ENCODE peak calls at places on chromosomes 6 and 20, in four cellular contexts. V is left colon, L is GM23338, S is NCI-H1417. J is an unnamed sample.

GRCh38 chr20:23145281-23145700 is 59.2 kb upstream of the CD93 start:
- DNase-seq in L (no peak), S (no peak), V (no peak), J (peak; percentile 84)

GRCh38 chr6:85193339-85193738 is 256.5 kb upstream of the NT5E start:
- DNase-seq in L (no peak), S (no peak), V (no peak), J (no peak)

GRCh38 chr20:48595495-48596475 is 232.0 kb downstream of the PREX1 start:
- DNase-seq in L (no peak), S (no peak), V (peak; percentile 54), J (no peak)

GRCh38 chr6:29955783-29956182 is 13.5 kb downstream of the HLA-A start:
- DNase-seq in V (no peak), L (no peak), S (no peak), J (no peak)

GRCh38 chr6:73263570-73263909 is 544 bp upstream of the KHDC1 start:
- DNase-seq in V (no peak), L (no peak), S (peak; percentile 62), J (no peak)

GRCh38 chr6:11120273-11121005 is 8.9 kb upstream of the ERVFRD-1 start:
- DNase-seq in L (no peak), S (peak; percentile 18), V (no peak), J (peak; percentile 57)

GRCh38 chr20:39458452-39458851 is 496.3 kb downstream of the DHX35 start:
- DNase-seq in L (no peak), S (no peak), V (no peak), J (no peak)

GRCh38 chr20:33477386-33478234 is 12.3 kb upstream of the CBFA2T2 start:
- DNase-seq in S (peak; percentile 90), V (peak; percentile 70), L (peak; percentile 54), J (no peak)

GRCh38 chr6:169863710-169864109 is 112.3 kb downstream of the ERMARD start:
- DNase-seq in V (no peak), L (no peak), S (peak; percentile 47), J (no peak)

GRCh38 chr20:40262219-40262618 is 426.8 kb downstream of the MAFB start:
- DNase-seq in L (no peak), S (no peak), V (no peak), J (no peak)

GRCh38 chr6:166629628-166630027 is 2.6 kb upstream of the RPS6KA2 start:
- DNase-seq in L (no peak), S (no peak), V (no peak), J (no peak)

GRCh38 chr6:144161970-144162369 is 11.7 kb downstream of the STX11 start:
- DNase-seq in V (no peak), L (no peak), S (no peak), J (no peak)

GRCh38 chr6:22036267-22036666 is 260.6 kb downstream of the PRL start:
- DNase-seq in V (no peak), S (peak; percentile 90), L (peak; percentile 81), J (no peak)

GRCh38 chr20:24699321-24700165 is 230.1 kb downstream of the SYNDIG1 start:
- DNase-seq in V (no peak), L (no peak), S (no peak), J (no peak)

GRCh38 chr20:58850693-58851174 is at the start of gene GNAS-AS1:
- DNase-seq in S (no peak), L (peak; percentile 95), V (peak; percentile 72), J (peak; percentile 64)

GRCh38 chr6:116705917-116706316 is 24.9 kb downstream of the KPNA5 start:
- DNase-seq in S (no peak), V (no peak), L (no peak), J (no peak)

GRCh38 chr6:9806195-9806594 is 608.7 kb downstream of the TFAP2A start:
- DNase-seq in L (no peak), V (no peak), S (no peak), J (no peak)

GRCh38 chr6:45988635-45989034 is 27.0 kb downstream of the CLIC5 start:
- DNase-seq in V (no peak), L (peak; percentile 24), S (no peak), J (no peak)

GRCh38 chr6:5764401-5764955 is 242.2 kb downstream of the NRN1 start:
- DNase-seq in V (no peak), S (no peak), L (no peak), J (no peak)

GRCh38 chr6:136528477-136528876 is 21.7 kb downstream of the MAP7 start:
- DNase-seq in L (no peak), V (no peak), S (peak; percentile 23), J (no peak)

GRCh38 chr6:34484899-34485298 is 19.0 kb downstream of the PACSIN1 start:
- DNase-seq in L (no peak), S (peak; percentile 97), V (no peak), J (no peak)

GRCh38 chr6:89242574-89243330 is 25.6 kb upstream of the GABRR1 start:
- DNase-seq in V (no peak), S (peak; percentile 75), L (peak; percentile 57), J (peak; percentile 44)

GRCh38 chr6:52385074-52385473 is 23.1 kb downstream of the PAQR8 start:
- DNase-seq in V (no peak), S (no peak), L (no peak), J (no peak)

GRCh38 chr20:62043131-62043914 is 22.4 kb downstream of the TAF4 start:
- DNase-seq in L (no peak), V (no peak), S (no peak), J (no peak)

GRCh38 chr20:45189861-45190260 is 15.2 kb downstream of the PI3 start:
- DNase-seq in L (no peak), S (no peak), V (no peak), J (no peak)

GRCh38 chr6:44269921-44270525 is at the start of gene TMEM151B:
- DNase-seq in V (no peak), S (peak; percentile 52), L (peak; percentile 71), J (no peak)

GRCh38 chr6:10521104-10521808 is at the start of gene GCNT2:
- DNase-seq in L (peak; percentile 90), S (peak; percentile 82), V (no peak), J (peak; percentile 92)

GRCh38 chr20:21505810-21506530 is 7.9 kb downstream of the NKX2-2 start:
- DNase-seq in L (peak; percentile 78), V (peak; percentile 62), S (peak; percentile 82), J (peak; percentile 63)

GRCh38 chr6:49264496-49264895 is 198.6 kb downstream of the MMUT start:
- DNase-seq in V (no peak), S (no peak), L (no peak), J (no peak)